ENCODE peak calls at places on chromosomes 3 and 15, in four cellular contexts. W, J, M and Z are unnamed samples.

GRCh38 chr15:25693321-25694237 is 169.5 kb downstream of the ATP10A start:
- DNase-seq in W (peak), J (peak), M (peak), Z (peak)

GRCh38 chr3:62631471-62631870 is 243.7 kb downstream of the CADPS start:
- DNase-seq in W (no peak), J (no peak), M (no peak), Z (no peak)

GRCh38 chr3:179107617-179108016 is 36.0 kb upstream of the ZMAT3 start:
- DNase-seq in W (no peak), J (no peak), M (no peak), Z (no peak)

GRCh38 chr3:37752661-37753055 is 109.0 kb upstream of the CTDSPL start:
- DNase-seq in W (no peak), J (no peak), M (no peak), Z (no peak)

GRCh38 chr3:12658593-12659058 is 5.3 kb downstream of the RAF1 start:
- DNase-seq in W (no peak), J (no peak), M (no peak), Z (no peak)

GRCh38 chr3:159074756-159075155 is 272.9 kb downstream of the MFSD1 start:
- DNase-seq in W (no peak), J (no peak), M (no peak), Z (no peak)

GRCh38 chr3:115194461-115194860 is 47.4 kb upstream of the ZBTB20 start:
- DNase-seq in W (no peak), J (no peak), M (no peak), Z (no peak)

GRCh38 chr3:196192036-196193001 is 18.9 kb downstream of the ZDHHC19 start:
- DNase-seq in W (no peak), J (peak), M (no peak), Z (no peak)

GRCh38 chr15:59002418-59002859 is 15.0 kb downstream of the RNF111 start:
- DNase-seq in W (no peak), J (no peak), M (no peak), Z (no peak)

GRCh38 chr3:7144696-7145308 is 283.9 kb downstream of the GRM7 start:
- DNase-seq in W (peak), J (no peak), M (peak), Z (peak)
- TF ChIP-seq CTCF in W (peak), J (no peak), M (peak), Z (peak)

GRCh38 chr3:67551366-67552016 is 102.9 kb downstream of the SUCLG2 start:
- DNase-seq in W (peak), J (no peak), M (no peak), Z (no peak)

DNA sequence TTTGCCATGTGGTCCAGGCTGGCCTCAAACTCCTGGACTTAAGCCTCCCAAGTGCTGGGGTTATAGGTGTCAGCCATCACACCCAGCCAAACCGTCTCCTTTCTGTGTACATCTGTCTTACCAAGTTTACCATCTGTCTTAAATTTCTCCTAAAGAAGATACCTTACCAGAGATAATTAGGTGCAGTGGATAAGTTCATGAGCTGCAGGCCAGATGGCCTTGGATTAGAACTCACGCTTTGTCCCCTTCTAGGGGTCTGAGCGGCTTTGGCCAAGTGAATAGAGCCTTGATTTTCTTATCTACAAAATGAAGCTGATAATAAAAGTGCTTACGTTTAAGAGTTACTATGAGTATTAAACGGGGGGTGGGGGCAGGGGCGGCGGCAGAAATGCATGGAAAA is 103.9 kb downstream of the SUCLG2 start:
- DNase-seq in W (peak), J (no peak), M (no peak), Z (no peak)
- TF ChIP-seq CTCF in W (no peak), J (no peak), M (no peak), Z (no peak)

GRCh38 chr3:189744235-189744634 is 113.0 kb downstream of the TP63 start:
- DNase-seq in W (no peak), J (no peak), M (no peak), Z (no peak)
- TF ChIP-seq CTCF in W (peak), J (no peak), M (no peak), Z (no peak)

GRCh38 chr3:79910337-79910736 is 142.5 kb upstream of the ROBO1 start:
- DNase-seq in W (no peak), J (no peak), M (no peak), Z (no peak)
- TF ChIP-seq CTCF in W (no peak), J (no peak), M (no peak), Z (no peak)

GRCh38 chr15:29535952-29536351 is 266.3 kb upstream of the NSMCE3 start:
- DNase-seq in W (no peak), J (no peak), M (no peak), Z (no peak)
- TF ChIP-seq CTCF in W (no peak), J (no peak), M (no peak), Z (no peak)

GRCh38 chr3:147395975-147396708 is 10.2 kb downstream of the ZIC4 start:
- DNase-seq in W (no peak), J (no peak), M (no peak), Z (no peak)

GRCh38 chr3:147397911-147398809 is 8.2 kb downstream of the ZIC4 start:
- DNase-seq in W (no peak), J (no peak), M (no peak), Z (no peak)

GRCh38 chr3:147398841-147399534 is 7.4 kb downstream of the ZIC4 start:
- DNase-seq in W (no peak), J (no peak), M (no peak), Z (no peak)

GRCh38 chr3:147396709-147397046 is 9.7 kb downstream of the ZIC4 start:
- DNase-seq in W (no peak), J (no peak), M (no peak), Z (no peak)

GRCh38 chr3:147397155-147397888 is 9.0 kb downstream of the ZIC4 start:
- DNase-seq in W (no peak), J (no peak), M (no peak), Z (peak)
- TF ChIP-seq CTCF in W (no peak), J (no peak), M (no peak), Z (no peak)

GRCh38 chr3:184561329-184562145 is at the start of gene EPHB3:
- DNase-seq in W (peak), J (peak), M (peak), Z (peak)
- TF ChIP-seq CTCF in W (peak), J (peak), M (peak), Z (peak)

GRCh38 chr3:11155341-11156025 is 1.2 kb downstream of the HRH1 start:
- DNase-seq in W (peak), J (peak), M (peak), Z (peak)
- TF ChIP-seq CTCF in W (peak), J (peak), M (peak), Z (no peak)